ENCODE peak calls at places on chromosome 9, in nine cellular contexts. Q is colonic mucosa, N is esophagus squamous epithelium, Z is heart left ventricle, J is transverse colon, X is right cardiac atrium, I is tibial artery, T is neuronal stem cell, F is OCI-LY7. P is an unnamed sample.

GRCh38 chr9:81754245-81754644 is 64.9 kb upstream of the TLE1 start:
- DNase-seq in Q (no peak), N (no peak), Z (no peak), J (no peak), X (no peak), I (no peak), T (no peak), F (no peak), P (no peak)

GRCh38 chr9:92728831-92729734 is 35.5 kb downstream of the BICD2 start:
- DNase-seq in Q (no peak), N (no peak), Z (peak; percentile 60), J (peak; percentile 52), X (peak; percentile 67), I (no peak), T (no peak), F (peak; percentile 91), P (peak; percentile 22)

GRCh38 chr9:734831-735511 is 106.5 kb upstream of the DMRT1 start:
- DNase-seq in Q (no peak), N (no peak), Z (no peak), J (no peak), X (no peak), I (peak; percentile 80), T (no peak), F (no peak), P (peak; percentile 36)

GRCh38 chr9:127915801-127916664 is 808 bp downstream of the ST6GALNAC4 start:
- DNase-seq in Q (peak; percentile 51), N (no peak), Z (no peak), J (peak; percentile 64), X (no peak), I (peak; percentile 67), T (no peak), F (peak; percentile 96), P (no peak)

GRCh38 chr9:104028827-104029226 is 65.3 kb upstream of the SMC2 start:
- DNase-seq in Q (no peak), N (no peak), Z (no peak), J (no peak), X (no peak), I (no peak), T (no peak), F (no peak), P (no peak)

GRCh38 chr9:86766912-86767311 is 180.4 kb downstream of the GAS1 start:
- DNase-seq in Q (no peak), N (no peak), Z (no peak), J (peak; percentile 11), X (peak; percentile 48), I (no peak), T (peak; percentile 23), F (no peak), P (no peak)

GRCh38 chr9:132350861-132351315 is 3.9 kb downstream of the SETX start:
- DNase-seq in Q (no peak), N (no peak), Z (no peak), J (no peak), X (no peak), I (no peak), T (no peak), F (peak; percentile 70), P (no peak)

GRCh38 chr9:86022687-86023266 is 76.6 kb downstream of the GOLM1 start:
- DNase-seq in Q (no peak), N (no peak), Z (no peak), J (no peak), X (no peak), I (no peak), T (no peak), F (no peak), P (no peak)

GRCh38 chr9:18238254-18238653 is 235.7 kb upstream of the ADAMTSL1 start:
- DNase-seq in Q (no peak), N (no peak), Z (no peak), J (no peak), X (no peak), I (no peak), T (no peak), F (no peak), P (no peak)

GRCh38 chr9:34380034-34380510 is 3.4 kb upstream of the MYORG start:
- DNase-seq in Q (peak; percentile 42), N (no peak), Z (no peak), J (no peak), X (peak; percentile 73), I (no peak), T (peak; percentile 29), F (peak; percentile 21), P (no peak)

GRCh38 chr9:125550216-125550614 is 156.8 kb downstream of the MAPKAP1 start:
- DNase-seq in Q (no peak), N (no peak), Z (no peak), J (no peak), X (no peak), I (no peak), T (no peak), F (no peak), P (no peak)

GRCh38 chr9:93267681-93268505 is 84.0 kb downstream of the WNK2 start:
- DNase-seq in Q (peak; percentile 27), N (no peak), Z (no peak), J (no peak), X (no peak), I (peak; percentile 60), T (no peak), F (peak; percentile 49), P (no peak)

GRCh38 chr9:95507456-95508241 is 9.1 kb downstream of the PTCH1 start:
- DNase-seq in Q (peak; percentile 72), N (peak; percentile 12), Z (peak; percentile 62), J (peak; percentile 71), X (peak; percentile 81), I (peak; percentile 80), T (no peak), F (peak; percentile 61), P (peak; percentile 49)

GRCh38 chr9:14107977-14108376 is 206.0 kb downstream of the NFIB start:
- DNase-seq in Q (no peak), N (no peak), Z (no peak), J (no peak), X (no peak), I (no peak), T (no peak), F (no peak), P (no peak)
- H3K27ac ChIP-seq in Q (no peak overlapping the region), N (no peak overlapping the region), Z (no peak overlapping the region), J (no peak overlapping the region), X (no peak overlapping the region), I (no peak overlapping the region), T (no peak overlapping the region), F (no peak overlapping the region), P (no peak overlapping the region)

DNA sequence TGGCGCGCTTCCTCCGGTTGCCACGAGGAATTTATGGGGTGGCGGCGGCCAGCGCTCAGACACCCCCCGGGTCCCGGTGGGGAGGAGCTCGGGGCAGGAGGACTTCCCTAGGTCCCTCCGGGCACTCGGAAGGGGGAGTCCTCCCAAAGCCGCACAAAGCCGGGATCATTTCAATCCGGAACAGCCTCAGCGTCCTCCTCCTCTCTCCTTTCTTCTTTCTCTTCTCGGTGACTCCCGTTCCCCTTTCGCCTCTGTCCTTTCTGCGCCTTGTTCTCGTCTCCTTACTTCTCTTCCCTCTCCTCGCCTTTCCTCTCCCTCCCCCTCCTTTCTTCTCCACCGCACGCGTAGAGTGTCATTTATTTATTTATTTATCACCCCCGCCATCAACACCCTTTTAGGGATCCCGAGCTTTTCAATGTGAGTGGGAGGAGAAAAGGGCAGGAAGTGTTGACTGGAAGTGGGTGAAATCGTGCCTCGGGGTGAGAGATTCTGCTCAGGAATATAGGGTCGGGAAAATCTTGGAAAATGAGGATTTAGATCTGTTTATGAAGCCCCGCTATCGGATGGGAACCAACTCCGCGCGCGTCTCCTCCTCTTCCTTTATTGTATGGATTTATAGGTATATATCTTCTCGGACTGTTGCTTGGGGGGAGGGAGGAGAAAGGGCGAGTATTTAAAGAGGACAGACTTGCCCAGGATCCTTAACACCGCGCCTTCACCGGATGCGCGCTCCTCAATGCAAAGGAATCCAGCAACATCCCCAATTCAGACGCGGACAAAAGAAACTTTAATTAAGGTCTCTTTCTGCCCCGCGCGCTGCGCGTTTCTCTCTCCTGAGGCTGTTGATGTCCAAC is 2.0 kb upstream of the ZNF462 start:
- DNase-seq in Q (peak; percentile 70), N (no peak), Z (peak; percentile 64), J (peak; percentile 46), X (peak; percentile 72), I (peak; percentile 66), T (peak; percentile 61), F (no peak), P (no peak)
- H3K27ac ChIP-seq in Q (peak overlapping the region; percentile 75), N (peak overlapping the region; percentile 72), Z (peak overlapping the region; percentile 89), J (peak overlapping the region; percentile 91), X (peak overlapping the region; percentile 11), I (peak overlapping the region; percentile 4), T (peak overlapping the region; percentile 86), F (no peak overlapping the region), P (no peak overlapping the region)

GRCh38 chr9:135924628-135925338 is 17.4 kb upstream of the CAMSAP1 start:
- DNase-seq in Q (no peak), N (no peak), Z (no peak), J (no peak), X (no peak), I (no peak), T (no peak), F (peak; percentile 33), P (no peak)

GRCh38 chr9:135923508-135923907 is 16.2 kb upstream of the CAMSAP1 start:
- DNase-seq in Q (no peak), N (no peak), Z (no peak), J (no peak), X (no peak), I (no peak), T (no peak), F (no peak), P (no peak)

GRCh38 chr9:135926402-135927194 is 19.3 kb upstream of the CAMSAP1 start:
- DNase-seq in Q (no peak), N (no peak), Z (peak; percentile 78), J (no peak), X (no peak), I (peak; percentile 74), T (no peak), F (no peak), P (no peak)

GRCh38 chr9:135927195-135928013 is 20.1 kb upstream of the CAMSAP1 start:
- DNase-seq in Q (no peak), N (no peak), Z (no peak), J (no peak), X (no peak), I (no peak), T (no peak), F (no peak), P (no peak)

DNA sequence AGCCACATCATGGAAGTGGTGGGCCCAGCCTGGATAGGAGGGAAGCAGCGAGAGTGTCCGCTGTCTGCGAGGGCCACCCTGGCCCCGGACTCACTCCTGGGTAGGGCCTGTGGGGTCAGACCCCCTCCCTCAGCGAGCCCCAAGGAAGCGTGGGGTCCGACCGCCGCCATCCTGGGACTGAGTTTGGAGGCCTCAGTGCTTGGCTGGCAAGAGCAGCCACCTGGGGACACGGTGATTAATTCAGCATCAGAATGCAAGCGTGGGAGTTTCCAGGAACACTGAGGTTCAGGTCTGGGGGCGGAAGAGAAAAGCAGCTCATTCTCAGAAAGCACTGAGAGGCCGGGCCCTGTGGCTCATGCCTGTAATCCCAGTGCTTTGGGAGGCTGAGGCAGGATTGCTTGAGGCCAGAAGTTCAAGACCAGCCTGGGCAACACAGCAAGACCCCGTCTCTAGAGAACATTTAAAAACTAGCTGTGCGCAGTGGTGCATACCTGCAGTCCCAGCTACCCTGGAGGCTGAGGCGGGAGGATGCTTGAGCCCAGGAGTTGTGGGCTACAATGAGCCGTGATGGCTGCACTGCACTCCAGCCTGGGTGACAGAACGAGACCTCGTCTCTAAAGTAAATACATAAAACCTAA is 18.3 kb upstream of the CAMSAP1 start:
- DNase-seq in Q (no peak), N (no peak), Z (no peak), J (no peak), X (no peak), I (no peak), T (no peak), F (no peak), P (peak; percentile 93)
- H3K27ac ChIP-seq in Q (no peak overlapping the region), N (no peak overlapping the region), Z (no peak overlapping the region), J (no peak overlapping the region), X (no peak overlapping the region), I (no peak overlapping the region), T (no peak overlapping the region), F (no peak overlapping the region), P (no peak overlapping the region)

GRCh38 chr9:134993416-134993815 is 75.7 kb upstream of the FCN1 start:
- DNase-seq in Q (no peak), N (no peak), Z (no peak), J (no peak), X (no peak), I (peak; percentile 24), T (no peak), F (no peak), P (no peak)
- H3K27ac ChIP-seq in Q (no peak overlapping the region), N (no peak overlapping the region), Z (no peak overlapping the region), J (no peak overlapping the region), X (no peak overlapping the region), I (no peak overlapping the region), T (no peak overlapping the region), F (no peak overlapping the region), P (no peak overlapping the region)